ENCODE peak calls at places on chromosomes 2 and 18, in five cellular contexts. D, S, U, Z and B are unnamed samples.

GRCh38 chr2:20635698-20636584 is 15.0 kb downstream of the HS1BP3 start:
- DNase-seq in D (peak), S (peak), U (peak), Z (no peak), B (peak)

GRCh38 chr18:66344227-66344626 is 259.7 kb downstream of the CDH19 start:
- DNase-seq in D (no peak), S (no peak), U (no peak), Z (no peak), B (no peak)

GRCh38 chr18:42954887-42955286 is 160.6 kb downstream of the RIT2 start:
- DNase-seq in D (no peak), S (no peak), U (no peak), Z (no peak), B (no peak)

GRCh38 chr2:232061265-232061664 is 99.8 kb downstream of the DIS3L2 start:
- DNase-seq in D (no peak), S (no peak), U (no peak), Z (no peak), B (no peak)

GRCh38 chr2:55567298-55567697 is 47.8 kb downstream of the CFAP36 start:
- DNase-seq in D (no peak), S (no peak), U (no peak), Z (no peak), B (no peak)

GRCh38 chr2:226796012-226796839 is 3.4 kb downstream of the IRS1 start:
- DNase-seq in D (peak), S (no peak), U (no peak), Z (no peak), B (no peak)

GRCh38 chr18:7196421-7196820 is 34.5 kb upstream of the LRRC30 start:
- DNase-seq in D (no peak), S (no peak), U (no peak), Z (no peak), B (no peak)

GRCh38 chr2:141557329-141558098 is 573.3 kb downstream of the LRP1B start:
- DNase-seq in D (no peak), S (no peak), U (peak), Z (no peak), B (no peak)

GRCh38 chr2:44838116-44838790 is 103.2 kb upstream of the SIX3 start:
- DNase-seq in D (no peak), S (no peak), U (peak), Z (no peak), B (no peak)

GRCh38 chr2:30768036-30768686 is 39.1 kb downstream of the CAPN13 start:
- DNase-seq in D (no peak), S (no peak), U (no peak), Z (no peak), B (no peak)

GRCh38 chr2:58032016-58032750 is 14.4 kb upstream of the VRK2 start:
- DNase-seq in D (no peak), S (no peak), U (peak), Z (no peak), B (no peak)

GRCh38 chr2:31945572-31945935 is 65.3 kb downstream of the MEMO1 start:
- DNase-seq in D (no peak), S (no peak), U (no peak), Z (no peak), B (no peak)

GRCh38 chr18:56270851-56271250 is 367.5 kb downstream of the TXNL1 start:
- DNase-seq in D (no peak), S (no peak), U (no peak), Z (no peak), B (no peak)

GRCh38 chr2:111121028-111121872 is 536 bp downstream of the BCL2L11 start:
- DNase-seq in D (peak), S (no peak), U (peak), Z (no peak), B (peak)

GRCh38 chr2:173667415-173667814 is 297.8 kb downstream of the SP3 start:
- DNase-seq in D (no peak), S (no peak), U (peak), Z (no peak), B (no peak)

GRCh38 chr2:180077295-180077906 is 70.3 kb upstream of the CWC22 start:
- DNase-seq in D (no peak), S (no peak), U (no peak), Z (no peak), B (no peak)

GRCh38 chr2:105179469-105180372 is 61.8 kb upstream of the GPR45 start:
- DNase-seq in D (peak), S (no peak), U (peak), Z (no peak), B (no peak)

GRCh38 chr18:76923485-76924085 is 101.2 kb downstream of the ZNF236 start:
- DNase-seq in D (no peak), S (no peak), U (peak), Z (no peak), B (no peak)

GRCh38 chr2:60116167-60116870 is 437.1 kb downstream of the BCL11A start:
- DNase-seq in D (no peak), S (no peak), U (no peak), Z (no peak), B (no peak)

GRCh38 chr2:111883661-111884591 is at the start of gene ANAPC1:
- DNase-seq in D (peak), S (peak), U (peak), Z (peak), B (peak)

GRCh38 chr2:58812766-58813344 is 571.7 kb upstream of the FANCL start:
- DNase-seq in D (no peak), S (no peak), U (no peak), Z (no peak), B (no peak)

GRCh38 chr2:127313359-127313758 is 19.4 kb upstream of the ERCC3 start:
- DNase-seq in D (no peak), S (no peak), U (peak), Z (no peak), B (no peak)

GRCh38 chr2:218271487-218271797 is 1.1 kb downstream of the PNKD start:
- DNase-seq in D (no peak), S (no peak), U (no peak), Z (no peak), B (no peak)

GRCh38 chr2:60484080-60484737 is 69.2 kb downstream of the BCL11A start:
- DNase-seq in D (no peak), S (no peak), U (peak), Z (no peak), B (no peak)

GRCh38 chr2:33443272-33443829 is 33.1 kb upstream of the RASGRP3 start:
- DNase-seq in D (no peak), S (no peak), U (no peak), Z (no peak), B (no peak)

GRCh38 chr2:59232394-59233165 is 991.5 kb upstream of the FANCL start:
- DNase-seq in D (no peak), S (no peak), U (peak), Z (no peak), B (no peak)

GRCh38 chr2:191836853-191837769 is 9.8 kb downstream of the CAVIN2 start:
- DNase-seq in D (no peak), S (no peak), U (peak), Z (no peak), B (no peak)

GRCh38 chr2:174972924-174973323 is 32.3 kb downstream of the CHN1 start:
- DNase-seq in D (no peak), S (no peak), U (no peak), Z (no peak), B (no peak)

GRCh38 chr2:71702971-71703898 is 249.9 kb downstream of the DYSF start:
- DNase-seq in D (no peak), S (no peak), U (no peak), Z (no peak), B (no peak)

GRCh38 chr2:135473567-135473966 is 57.5 kb downstream of the ZRANB3 start:
- DNase-seq in D (no peak), S (peak), U (peak), Z (no peak), B (no peak)

GRCh38 chr2:195413944-195414343 is 243.1 kb upstream of the SLC39A10 start:
- DNase-seq in D (no peak), S (no peak), U (no peak), Z (no peak), B (no peak)

GRCh38 chr18:58429442-58429841 is 199.4 kb downstream of the ALPK2 start:
- DNase-seq in D (no peak), S (no peak), U (no peak), Z (no peak), B (no peak)

GRCh38 chr2:240462704-240463273 is 27.3 kb downstream of the GPC1 start:
- DNase-seq in D (no peak), S (no peak), U (no peak), Z (no peak), B (no peak)

GRCh38 chr18:58045265-58046086 is 1.4 kb downstream of the NEDD4L start:
- DNase-seq in D (peak), S (no peak), U (peak), Z (no peak), B (peak)

GRCh38 chr2:176613358-176614032 is 344.3 kb downstream of the MTX2 start:
- DNase-seq in D (no peak), S (no peak), U (no peak), Z (no peak), B (no peak)

GRCh38 chr2:176683565-176684210 is 414.4 kb downstream of the MTX2 start:
- DNase-seq in D (no peak), S (no peak), U (no peak), Z (no peak), B (no peak)

GRCh38 chr2:234919711-234920110 is 32.1 kb upstream of the SH3BP4 start:
- DNase-seq in D (no peak), S (no peak), U (no peak), Z (no peak), B (no peak)

GRCh38 chr2:210428415-210429179 is 48.0 kb downstream of the LANCL1 start:
- DNase-seq in D (no peak), S (no peak), U (no peak), Z (no peak), B (no peak)